ENCODE peak calls at places on chromosomes 16 and 17, in four cellular contexts. One of them, this sample, is unnamed. For H3K9me3, the result is how much of the 10 kb centered on the place peaks cover.

GRCh38 chr17:30573603-30574175 is 96.5 kb downstream of the GOSR1 start:
- DNase-seq in ovary: no peak
- DNase-seq in vagina: no peak
- DNase-seq in tibial nerve: no peak
- DNase-seq in this sample: no peak

GRCh38 chr16:67814567-67814966 is 7.9 kb downstream of the TSNAXIP1 start:
- DNase-seq in vagina: no peak
- DNase-seq in tibial nerve: no peak
- DNase-seq in ovary: no peak
- DNase-seq in this sample: no peak

GRCh38 chr17:18921912-18922451 is 30.0 kb upstream of the SLC5A10 start:
- DNase-seq in vagina: no peak
- DNase-seq in ovary: no peak
- DNase-seq in tibial nerve: no peak
- DNase-seq in this sample: no peak

GRCh38 chr17:4588862-4589625 is 4.7 kb downstream of the SMTNL2 start:
- DNase-seq in tibial nerve: no peak
- DNase-seq in vagina: no peak
- DNase-seq in ovary: no peak
- DNase-seq in this sample: no peak

GRCh38 chr17:46984341-46984740 is 5.3 kb upstream of the RPRML start:
- DNase-seq in tibial nerve: no peak
- DNase-seq in vagina: no peak
- DNase-seq in ovary: no peak
- DNase-seq in this sample: no peak

GRCh38 chr16:68183033-68183432 is 52.9 kb downstream of the ESRP2 start:
- DNase-seq in tibial nerve: no peak
- DNase-seq in vagina: no peak
- DNase-seq in ovary: no peak
- DNase-seq in this sample: no peak

GRCh38 chr16:67055712-67056487 is 27.0 kb downstream of the CBFB start:
- DNase-seq in tibial nerve: no peak
- DNase-seq in vagina: no peak
- DNase-seq in ovary: no peak
- DNase-seq in this sample: no peak

GRCh38 chr16:81729451-81729850 is 49.6 kb upstream of the PLCG2 start:
- DNase-seq in tibial nerve: no peak
- DNase-seq in vagina: peak
- DNase-seq in ovary: no peak
- DNase-seq in this sample: no peak

GRCh38 chr16:24036614-24037013 is 200.8 kb downstream of the PRKCB start:
- DNase-seq in ovary: no peak
- DNase-seq in tibial nerve: peak
- DNase-seq in vagina: no peak
- DNase-seq in this sample: no peak

GRCh38 chr16:52611817-52612673 is 65.1 kb upstream of the TOX3 start:
- DNase-seq in tibial nerve: no peak
- DNase-seq in vagina: no peak
- DNase-seq in ovary: no peak
- DNase-seq in this sample: no peak

GRCh38 chr16:28477311-28477920 is 5.3 kb upstream of the NPIPB7 start:
- DNase-seq in ovary: no peak
- DNase-seq in tibial nerve: no peak
- DNase-seq in vagina: no peak
- DNase-seq in this sample: no peak

DNA sequence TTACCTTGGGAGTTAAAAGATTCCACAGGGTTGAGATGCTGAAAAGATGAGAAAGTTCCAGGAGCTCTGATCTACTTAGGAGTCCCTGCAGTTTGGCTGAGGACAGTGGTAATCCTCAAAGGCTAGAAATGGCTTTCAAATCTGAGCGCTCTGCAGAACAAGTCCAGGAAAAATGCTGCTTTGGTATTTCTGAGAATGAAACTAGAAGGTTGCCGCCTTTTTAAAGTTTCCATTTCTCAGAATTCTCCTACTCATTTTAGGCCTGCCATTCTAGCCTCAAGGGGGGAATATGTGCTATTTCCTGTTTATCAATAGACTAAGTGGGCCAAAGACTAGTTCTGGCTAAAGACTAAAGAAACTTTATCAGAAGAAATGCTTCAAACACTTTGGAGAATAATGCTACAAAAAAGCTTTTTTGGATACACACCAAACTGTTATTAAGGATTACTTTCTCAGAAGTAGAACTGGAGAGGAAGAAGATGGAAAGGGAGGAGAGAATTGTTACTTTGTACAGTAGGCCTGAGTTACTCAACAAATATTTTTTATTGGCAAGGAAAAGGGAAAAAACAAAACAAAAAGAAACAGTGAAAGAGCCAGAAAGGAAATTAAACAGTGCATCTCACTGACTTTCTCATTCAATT is at the start of gene SLFN12L:
- DNase-seq in tibial nerve: no peak
- DNase-seq in ovary: no peak
- DNase-seq in vagina: no peak
- DNase-seq in this sample: no peak
- TF ChIP-seq POLR2A in tibial nerve: no peak
- TF ChIP-seq POLR2A in ovary: no peak
- TF ChIP-seq POLR2A in vagina: no peak
- TF ChIP-seq POLR2A in this sample: no peak

DNA sequence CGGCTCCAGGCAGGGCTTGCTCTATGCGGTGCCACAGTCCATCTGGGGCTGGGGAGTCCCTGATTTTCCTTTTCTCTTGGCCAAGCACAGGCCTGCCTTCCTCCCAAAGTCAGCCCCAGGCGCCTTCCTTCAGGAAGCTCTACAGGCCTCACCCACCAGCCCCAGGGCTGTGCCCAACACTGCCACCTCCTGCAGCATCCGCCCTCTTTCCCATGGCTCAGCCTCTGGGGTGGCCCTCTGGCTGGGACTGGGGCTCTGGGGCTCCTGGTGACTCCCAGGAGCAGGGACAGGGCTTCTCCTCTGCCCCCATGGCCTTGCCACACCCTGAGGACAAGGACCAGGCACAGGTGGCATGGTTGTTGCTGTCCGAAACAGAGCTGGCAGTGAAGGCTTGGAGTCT is 817 bp downstream of the ITGB4 start:
- DNase-seq in vagina: no peak
- DNase-seq in ovary: no peak
- DNase-seq in tibial nerve: no peak
- DNase-seq in this sample: peak
- H3K4me3 ChIP-seq in vagina: peak
- H3K4me3 ChIP-seq in ovary: no peak
- H3K4me3 ChIP-seq in tibial nerve: peak
- H3K4me3 ChIP-seq in this sample: peak

GRCh38 chr16:61149709-61150108 is 886.5 kb downstream of the CDH8 start:
- DNase-seq in tibial nerve: no peak
- DNase-seq in ovary: no peak
- DNase-seq in vagina: no peak
- DNase-seq in this sample: no peak
- H3K9me3 ChIP-seq in tibial nerve: under half
- H3K9me3 ChIP-seq in ovary: under half
- H3K9me3 ChIP-seq in vagina: under half
- H3K9me3 ChIP-seq in this sample: under half

DNA sequence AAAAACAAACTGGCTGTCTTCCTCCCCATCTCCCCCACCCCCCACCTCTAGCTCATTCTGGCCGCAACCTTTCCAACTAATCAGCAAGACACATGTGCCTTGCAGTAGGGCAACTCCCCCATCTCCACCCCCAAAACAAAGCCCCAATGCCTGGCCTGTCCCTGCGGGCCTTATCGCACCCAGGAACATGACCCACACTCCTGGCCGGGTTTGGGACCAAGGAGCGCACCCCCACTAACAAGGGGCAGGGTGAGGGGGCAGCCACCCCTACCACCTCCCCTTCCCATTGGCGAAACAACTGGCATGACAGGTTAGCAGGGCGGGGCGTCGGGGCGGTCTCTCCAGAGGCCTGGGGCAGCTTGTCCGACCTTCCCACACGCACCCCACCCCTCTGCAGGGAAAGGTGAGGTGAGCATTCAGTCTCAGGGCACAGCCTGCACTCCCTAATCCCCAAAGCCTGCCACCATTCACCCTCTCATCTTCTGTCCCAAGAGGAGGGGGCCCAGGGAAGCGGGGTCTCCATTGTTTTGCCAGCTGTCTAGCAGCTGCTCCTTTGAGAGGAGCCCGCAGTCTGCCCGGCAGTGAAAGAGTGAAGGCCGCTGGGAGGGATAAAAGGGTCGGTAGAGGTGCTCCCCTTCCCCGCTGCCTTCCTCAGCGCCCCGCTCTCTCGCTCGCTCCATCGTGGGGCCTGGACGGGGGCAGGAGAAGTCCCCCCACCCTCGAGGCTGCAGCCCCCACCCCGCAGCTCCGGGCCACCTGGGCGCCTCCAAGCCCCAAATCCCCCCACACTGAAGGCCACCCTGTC is 764 bp downstream of the MYO18A start:
- DNase-seq in vagina: no peak
- DNase-seq in ovary: peak
- DNase-seq in tibial nerve: no peak
- DNase-seq in this sample: no peak
- TF ChIP-seq POLR2A in vagina: no peak
- TF ChIP-seq POLR2A in ovary: no peak
- TF ChIP-seq POLR2A in tibial nerve: no peak
- TF ChIP-seq POLR2A in this sample: no peak

GRCh38 chr17:9002610-9003354 is 18.5 kb upstream of the NTN1 start:
- DNase-seq in vagina: no peak
- DNase-seq in tibial nerve: no peak
- DNase-seq in ovary: no peak
- DNase-seq in this sample: peak
- H3K4me3 ChIP-seq in vagina: peak
- H3K4me3 ChIP-seq in tibial nerve: peak
- H3K4me3 ChIP-seq in ovary: peak
- H3K4me3 ChIP-seq in this sample: peak

DNA sequence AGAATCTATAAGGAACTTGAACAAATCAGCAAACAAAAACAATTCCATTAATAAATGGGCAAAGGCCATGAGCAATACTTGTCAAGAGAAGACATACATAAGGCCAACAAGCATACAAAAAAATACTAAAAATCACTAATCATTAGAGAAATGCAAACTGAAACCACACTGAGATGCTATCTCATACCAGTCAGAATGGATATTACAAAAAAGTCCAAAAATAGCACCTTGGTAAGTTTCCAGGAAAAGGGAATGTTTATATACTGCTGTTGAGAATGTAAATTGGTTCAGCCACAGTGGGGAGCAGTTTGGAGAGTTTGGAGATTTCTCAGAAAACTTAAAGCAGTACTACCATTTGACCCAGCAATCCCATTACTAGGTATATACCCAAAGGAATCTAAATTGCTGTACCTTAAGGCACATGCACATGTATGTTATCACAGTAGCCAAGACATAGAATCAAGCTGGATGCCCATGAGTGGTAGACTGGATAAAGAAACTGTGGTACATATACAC is 467.7 kb downstream of the CDH11 start:
- DNase-seq in tibial nerve: no peak
- DNase-seq in ovary: no peak
- DNase-seq in vagina: no peak
- DNase-seq in this sample: no peak
- H3K9me3 ChIP-seq in tibial nerve: under half
- H3K9me3 ChIP-seq in ovary: under half
- H3K9me3 ChIP-seq in vagina: under half
- H3K9me3 ChIP-seq in this sample: under half

GRCh38 chr17:1474402-1475189 is 17.9 kb downstream of the MYO1C start:
- DNase-seq in tibial nerve: no peak
- DNase-seq in ovary: no peak
- DNase-seq in vagina: no peak
- DNase-seq in this sample: no peak
- TF ChIP-seq POLR2A in tibial nerve: no peak
- TF ChIP-seq POLR2A in ovary: no peak
- TF ChIP-seq POLR2A in vagina: no peak
- TF ChIP-seq POLR2A in this sample: no peak

DNA sequence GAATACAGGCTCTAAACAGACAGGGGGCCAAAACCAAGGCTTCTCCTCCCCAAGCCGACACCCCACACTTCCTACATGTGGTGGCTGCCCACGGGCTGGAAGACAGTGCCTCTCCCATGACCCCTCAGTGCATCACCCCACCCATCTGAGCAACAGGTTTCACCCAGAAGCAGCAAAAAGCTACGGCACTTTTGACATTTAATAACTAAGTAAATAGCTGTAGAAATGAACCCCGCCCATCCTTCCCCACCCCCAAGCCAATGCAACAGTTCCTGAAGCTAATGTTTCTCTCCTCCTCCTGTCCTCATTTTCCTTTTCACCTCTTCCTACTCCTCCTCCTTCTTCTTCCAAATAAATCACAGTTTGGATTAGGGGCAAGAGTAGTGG is 9.9 kb upstream of the SOX9 start:
- DNase-seq in tibial nerve: no peak
- DNase-seq in ovary: no peak
- DNase-seq in vagina: no peak
- DNase-seq in this sample: no peak
- H3K4me3 ChIP-seq in tibial nerve: no peak
- H3K4me3 ChIP-seq in ovary: no peak
- H3K4me3 ChIP-seq in vagina: no peak
- H3K4me3 ChIP-seq in this sample: no peak

DNA sequence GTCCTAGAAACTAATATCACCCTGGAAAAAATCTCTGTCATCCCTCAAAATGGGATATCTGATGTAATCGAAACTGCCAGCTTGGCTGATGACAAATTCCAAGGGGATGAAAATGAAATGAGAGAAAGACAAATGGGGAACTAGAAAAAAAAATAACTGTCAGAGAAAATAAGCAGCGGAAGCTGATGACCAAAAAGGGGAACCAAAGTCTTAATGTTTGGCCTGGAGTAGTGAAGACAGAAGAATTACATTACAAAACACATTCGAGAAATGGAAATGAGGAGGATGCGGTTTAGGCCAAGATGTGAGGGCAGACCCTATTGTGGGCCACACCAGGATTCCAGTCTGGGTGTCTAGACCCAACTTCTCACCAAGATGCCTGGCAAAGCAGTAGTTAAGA is 12.5 kb upstream of the CCL2 start:
- DNase-seq in ovary: no peak
- DNase-seq in vagina: no peak
- DNase-seq in tibial nerve: no peak
- DNase-seq in this sample: no peak
- H3K9me3 ChIP-seq in ovary: under half
- H3K9me3 ChIP-seq in vagina: under half
- H3K9me3 ChIP-seq in tibial nerve: under half
- H3K9me3 ChIP-seq in this sample: under half

This sample was measured in spleen.